ENCODE peak calls at places on chromosomes 7 and 10, in nine cellular contexts. J is stimulated activated CD4-positive, alpha-beta T cell treated with anti-CD3 and anti-CD28 coated beads, Interleukin-12 subunit alpha, Interleukin-12 subunit beta, amount 100 ng/mL, for 4 hours; I is iris pigment epithelial cell; U is NB4; N is cardiac fibroblast; Z is nephron progenitor cell; H is kidney epithelial cell; Q is AG09309; C is retina. D is an unnamed sample.

GRCh38 chr7:117385340-117386124 is 41.8 kb downstream of the ASZ1 start:
- DNase-seq in J (no peak), I (peak; percentile 49), U (peak; percentile 28), N (peak; percentile 50), Z (no peak), H (no peak), Q (peak; percentile 14), C (no peak), D (no peak)

GRCh38 chr10:6586501-6586900 is 6.4 kb upstream of the PRKCQ start:
- DNase-seq in J (no peak), I (no peak), U (no peak), N (no peak), Z (no peak), H (no peak), Q (no peak), C (no peak), D (no peak)

GRCh38 chr7:26686448-26686981 is 177.9 kb downstream of the SKAP2 start:
- DNase-seq in J (no peak), I (peak; percentile 40), U (peak; percentile 60), N (peak; percentile 46), Z (peak; percentile 50), H (peak; percentile 35), Q (no peak), C (peak; percentile 62), D (no peak)

GRCh38 chr10:127991543-127992255 is 84.8 kb downstream of the PTPRE start:
- DNase-seq in J (no peak), I (peak; percentile 49), U (no peak), N (no peak), Z (no peak), H (no peak), Q (no peak), C (no peak), D (no peak)

GRCh38 chr7:36487756-36488336 is 98.2 kb downstream of the ANLN start:
- DNase-seq in J (no peak), I (peak; percentile 68), U (peak; percentile 82), N (peak; percentile 73), Z (peak; percentile 12), H (peak; percentile 23), Q (peak; percentile 32), C (peak; percentile 37), D (no peak)

GRCh38 chr7:73872056-73872908 is 11.3 kb downstream of the TMEM270 start:
- DNase-seq in J (no peak), I (no peak), U (no peak), N (no peak), Z (no peak), H (no peak), Q (no peak), C (no peak), D (no peak)

GRCh38 chr7:142412551-142413193 is 154.8 kb upstream of the PRSS58 start:
- DNase-seq in J (peak; percentile 14), I (peak; percentile 82), U (peak; percentile 80), N (peak; percentile 54), Z (peak; percentile 27), H (no peak), Q (peak; percentile 20), C (no peak), D (peak; percentile 60)

GRCh38 chr7:54796853-54797252 is 37.8 kb upstream of the SEC61G start:
- DNase-seq in J (no peak), I (no peak), U (no peak), N (no peak), Z (no peak), H (no peak), Q (no peak), C (no peak), D (no peak)

GRCh38 chr7:112715525-112715924 is 74.7 kb downstream of the TMEM168 start:
- DNase-seq in J (no peak), I (no peak), U (no peak), N (no peak), Z (no peak), H (no peak), Q (no peak), C (no peak), D (no peak)